ENCODE peak calls at places on chromosomes 12 and 14, in ten cellular contexts. M is endodermal cell; A is tibial nerve; I is mesendoderm; G is upper lobe of left lung; N is ovary; L is breast epithelium; Y is tibial artery; K is cardiac muscle cell; W is CD4-positive, alpha-beta memory T cell. R is an unnamed sample. For H3K4me1, the result is how much of the 10 kb centered on the place peaks cover.

GRCh38 chr12:29717540-29718100 is 66.1 kb downstream of the TMTC1 start:
- DNase-seq in M (no peak), A (no peak), I (no peak), G (no peak), N (no peak), L (no peak), Y (no peak), K (no peak), W (no peak), R (no peak)

GRCh38 chr14:52551205-52551604 is 1.1 kb downstream of the TXNDC16 start:
- DNase-seq in M (no peak), A (no peak), I (no peak), G (no peak), N (no peak), L (no peak), Y (no peak), K (no peak), W (no peak), R (no peak)

GRCh38 chr12:118164798-118165486 is 29.0 kb downstream of the PEBP1 start:
- DNase-seq in M (peak), A (no peak), I (peak), G (no peak), N (no peak), L (no peak), Y (no peak), K (peak), W (no peak), R (no peak)

GRCh38 chr14:100883789-100884101 is 19.8 kb downstream of the RTL1 start:
- DNase-seq in M (no peak), A (no peak), I (no peak), G (no peak), N (no peak), L (no peak), Y (peak), K (no peak), W (no peak), R (no peak)

GRCh38 chr12:52186135-52186840 is 5.5 kb downstream of the KRT80 start:
- DNase-seq in M (peak), A (no peak), I (peak), G (no peak), N (no peak), L (no peak), Y (no peak), K (no peak), W (no peak), R (no peak)

GRCh38 chr12:77609016-77609415 is 221.7 kb upstream of the NAV3 start:
- DNase-seq in M (no peak), A (no peak), I (no peak), G (no peak), N (no peak), L (no peak), Y (no peak), K (no peak), W (no peak), R (no peak)

GRCh38 chr14:100438678-100439592 is 115.8 kb downstream of the SLC25A47 start:
- DNase-seq in M (peak), A (no peak), I (no peak), G (no peak), N (no peak), L (no peak), Y (no peak), K (no peak), W (no peak), R (no peak)

GRCh38 chr14:96202441-96203094 is 2.1 kb upstream of the BDKRB2 start:
- DNase-seq in M (no peak), A (no peak), I (no peak), G (no peak), N (no peak), L (no peak), Y (no peak), K (no peak), W (no peak), R (no peak)

GRCh38 chr14:105711841-105712460 is 185.6 kb downstream of the TMEM121 start:
- DNase-seq in M (peak), A (no peak), I (no peak), G (peak), N (no peak), L (no peak), Y (no peak), K (no peak), W (no peak), R (no peak)

GRCh38 chr14:105709281-105710118 is 183.1 kb downstream of the TMEM121 start:
- DNase-seq in M (no peak), A (no peak), I (no peak), G (peak), N (no peak), L (no peak), Y (no peak), K (no peak), W (no peak), R (no peak)

GRCh38 chr14:105710119-105711057 is 184.0 kb downstream of the TMEM121 start:
- DNase-seq in M (peak), A (no peak), I (no peak), G (peak), N (no peak), L (no peak), Y (no peak), K (no peak), W (no peak), R (no peak)

DNA sequence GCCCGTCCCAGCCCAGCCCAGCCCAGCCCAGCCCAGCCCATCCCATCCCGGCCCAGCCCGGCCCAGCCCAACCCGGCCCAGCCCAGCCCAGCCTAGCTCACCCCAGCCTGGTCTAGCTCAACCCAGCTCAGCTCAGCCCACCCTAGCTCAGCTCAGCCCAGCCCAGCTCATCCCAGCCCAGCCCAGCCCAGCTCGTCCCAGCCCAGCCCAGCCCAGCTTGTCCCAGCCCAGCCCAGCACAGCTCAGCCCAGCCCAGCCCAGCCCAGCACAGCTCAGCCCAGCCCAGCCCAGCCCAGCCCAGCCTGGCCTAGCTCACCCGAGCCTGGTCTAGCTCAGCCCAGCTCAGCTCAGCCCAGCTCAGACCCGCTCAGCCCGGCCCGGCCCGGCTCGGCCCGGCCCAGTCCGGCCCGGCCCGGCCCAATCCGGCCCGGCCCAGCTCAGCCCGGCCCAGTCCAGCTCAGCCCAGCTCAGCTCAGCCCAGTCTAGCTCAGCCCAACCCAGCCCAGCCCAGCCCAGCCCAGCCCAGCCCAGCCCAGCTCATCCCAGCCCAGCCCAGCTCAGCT is 184.8 kb downstream of the TMEM121 start:
- DNase-seq in M (peak), A (no peak), I (no peak), G (peak), N (no peak), L (no peak), Y (no peak), K (no peak), W (no peak), R (no peak)
- H3K4me1 ChIP-seq in M (under half), A (under half), I (under half), G (under half), N (under half), L (under half), Y (under half), K (under half), W (under half), R (under half)

GRCh38 chr12:120544691-120545090 is 10.5 kb downstream of the RNF10 start:
- DNase-seq in M (no peak), A (no peak), I (no peak), G (no peak), N (no peak), L (no peak), Y (no peak), K (no peak), W (no peak), R (no peak)
- H3K4me1 ChIP-seq in M (under half), A (under half), I (under half), G (half or more), N (under half), L (under half), Y (under half), K (under half), W (half or more), R (half or more)

GRCh38 chr12:121776190-121777098 is 17.0 kb downstream of the RHOF start:
- DNase-seq in M (peak), A (peak), I (peak), G (peak), N (peak), L (peak), Y (peak), K (peak), W (peak), R (no peak)

GRCh38 chr12:121780429-121780828 is 13.1 kb downstream of the RHOF start:
- DNase-seq in M (no peak), A (no peak), I (no peak), G (no peak), N (no peak), L (no peak), Y (no peak), K (no peak), W (no peak), R (no peak)

GRCh38 chr12:121781751-121782615 is 11.5 kb downstream of the RHOF start:
- DNase-seq in M (peak), A (no peak), I (no peak), G (peak), N (no peak), L (no peak), Y (no peak), K (no peak), W (no peak), R (no peak)

GRCh38 chr12:121779422-121779895 is 14.0 kb downstream of the RHOF start:
- DNase-seq in M (peak), A (no peak), I (no peak), G (peak), N (no peak), L (no peak), Y (no peak), K (no peak), W (no peak), R (no peak)

DNA sequence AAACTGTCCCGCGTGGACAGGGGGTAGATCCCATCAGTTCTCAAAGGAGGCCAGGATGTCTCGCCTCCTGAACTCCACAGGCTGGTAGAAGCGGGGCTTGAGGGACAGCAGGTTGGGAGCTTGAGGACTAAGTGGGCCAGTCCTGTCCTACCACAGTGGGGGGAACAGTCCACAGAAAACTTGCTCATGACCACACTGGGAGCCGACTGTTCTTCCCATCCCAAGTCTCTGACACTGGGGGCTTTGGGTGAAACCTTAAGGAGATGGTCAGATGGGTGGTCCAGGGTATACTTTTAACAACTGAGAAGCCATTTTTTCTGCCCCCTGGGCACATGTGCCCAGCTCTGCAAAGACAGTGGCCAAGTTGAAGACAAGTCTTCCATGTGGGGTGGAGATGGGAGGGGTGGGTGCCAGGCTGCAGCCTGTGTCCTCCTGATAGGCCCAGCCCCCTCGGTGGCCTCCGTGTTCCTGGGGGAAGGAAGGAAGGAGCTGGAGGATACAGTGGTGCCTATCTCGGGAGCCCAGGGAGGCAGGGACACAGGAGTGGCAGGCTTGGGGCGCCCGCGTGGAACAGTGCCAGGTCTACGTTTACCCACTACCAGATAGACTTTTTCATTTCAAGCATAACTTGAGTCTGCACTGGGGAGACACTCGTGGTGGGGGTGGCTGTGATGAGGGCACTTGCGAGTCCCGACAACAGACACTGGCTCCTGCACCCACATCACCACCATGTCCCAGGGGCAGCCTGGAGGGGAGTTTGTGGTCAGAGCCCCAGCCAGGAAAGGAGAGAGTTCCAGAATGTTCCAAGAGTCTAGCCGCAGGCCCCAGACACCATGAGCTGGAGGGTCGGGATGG is 14.7 kb downstream of the RHOF start:
- DNase-seq in M (peak), A (no peak), I (no peak), G (peak), N (no peak), L (no peak), Y (no peak), K (no peak), W (no peak), R (no peak)
- H3K4me1 ChIP-seq in M (under half), A (under half), I (under half), G (under half), N (under half), L (under half), Y (under half), K (under half), W (under half), R (under half)

DNA sequence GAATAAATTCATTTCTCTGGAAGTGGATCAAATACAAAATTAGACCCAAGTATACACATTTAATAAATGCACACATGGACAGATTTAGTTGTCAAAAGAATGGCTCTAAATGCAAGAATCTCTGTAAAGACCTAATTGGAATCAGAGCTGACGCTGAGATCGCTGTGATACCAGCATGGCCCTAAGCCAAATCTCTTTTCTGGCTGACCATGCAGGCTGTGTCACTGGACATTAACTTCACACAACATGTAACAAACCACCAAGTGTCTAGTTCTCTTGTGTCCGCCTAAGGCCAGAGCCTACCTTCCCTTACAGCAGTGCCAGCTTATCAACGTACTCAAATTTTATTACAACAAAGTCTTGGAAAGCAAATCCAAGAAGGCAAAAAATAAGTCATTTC is 127.5 kb downstream of the MED13L start:
- DNase-seq in M (no peak), A (no peak), I (no peak), G (no peak), N (no peak), L (no peak), Y (no peak), K (no peak), W (no peak), R (no peak)
- H3K4me1 ChIP-seq in M (under half), A (under half), I (under half), G (under half), N (under half), L (under half), Y (under half), K (half or more), W (under half), R (half or more)

GRCh38 chr12:121765573-121765972 is 27.9 kb downstream of the RHOF start:
- DNase-seq in M (peak), A (no peak), I (peak), G (no peak), N (no peak), L (no peak), Y (no peak), K (no peak), W (no peak), R (no peak)
- H3K4me1 ChIP-seq in M (under half), A (under half), I (under half), G (under half), N (under half), L (under half), Y (under half), K (under half), W (under half), R (under half)

DNA sequence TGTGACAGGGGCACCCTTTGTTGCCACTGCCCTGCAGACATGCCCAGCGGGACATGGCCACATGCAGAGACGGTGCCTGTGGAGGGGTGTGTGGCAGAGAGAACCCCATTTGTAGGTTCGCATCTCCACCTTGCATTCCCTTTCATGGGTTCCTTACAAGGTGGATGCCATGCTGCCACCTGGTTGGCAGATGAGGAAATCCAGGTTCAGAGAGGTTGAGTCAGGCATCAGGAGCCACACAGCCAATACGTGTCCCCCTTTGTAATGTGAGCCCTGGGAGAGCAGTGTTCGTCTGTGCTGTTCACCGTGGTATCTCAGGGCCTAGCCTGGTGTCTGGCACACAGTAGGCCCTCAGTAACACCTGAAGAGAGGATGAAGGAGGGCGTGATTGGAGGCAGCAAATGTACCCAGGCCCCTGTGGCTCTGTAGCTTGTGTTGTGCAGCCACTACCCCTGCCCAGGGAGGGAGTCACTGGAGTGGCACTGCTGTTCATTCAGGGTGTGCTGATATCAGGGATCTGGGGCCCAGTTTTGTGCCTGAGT is 9.1 kb downstream of the SH2B3 start:
- DNase-seq in M (no peak), A (no peak), I (no peak), G (no peak), N (no peak), L (no peak), Y (no peak), K (no peak), W (no peak), R (no peak)
- H3K4me1 ChIP-seq in M (under half), A (under half), I (under half), G (under half), N (under half), L (under half), Y (under half), K (under half), W (half or more), R (under half)

DNA sequence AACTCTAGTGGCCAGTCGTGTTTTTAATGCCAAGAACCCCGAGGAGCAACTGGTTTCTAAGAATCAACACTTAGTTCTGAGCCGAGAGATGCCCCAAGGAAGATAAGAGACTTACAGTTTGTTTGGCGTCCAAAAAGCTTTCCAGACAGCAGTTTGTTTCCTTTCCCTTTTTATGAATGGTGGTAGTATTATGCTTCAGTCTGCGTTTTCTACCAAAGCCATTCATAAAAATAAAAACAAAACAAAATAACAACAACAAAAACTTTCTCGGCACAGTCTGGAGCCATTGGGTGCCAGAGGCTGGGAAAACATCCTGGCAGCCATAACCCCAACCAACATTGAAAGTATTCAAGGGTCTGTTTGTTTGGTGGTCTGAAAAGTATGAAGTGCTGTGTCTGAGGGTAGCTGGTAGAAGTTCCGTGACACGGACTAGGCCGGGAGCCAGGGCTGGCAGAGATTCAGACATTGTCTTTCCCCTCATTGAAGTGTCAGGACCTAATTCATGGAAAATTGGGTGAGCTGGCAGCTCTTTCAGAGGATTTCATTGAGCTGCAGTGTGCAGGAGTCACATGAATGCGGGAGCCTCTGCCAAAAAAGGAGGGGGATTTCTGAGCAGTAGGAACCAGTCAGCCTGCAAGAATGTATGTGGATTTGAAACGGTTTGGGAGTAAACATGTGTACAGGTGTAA is 124.2 kb downstream of the HMGA2 start:
- DNase-seq in M (no peak), A (peak), I (no peak), G (no peak), N (peak), L (peak), Y (peak), K (no peak), W (no peak), R (no peak)
- H3K4me1 ChIP-seq in M (under half), A (under half), I (under half), G (under half), N (under half), L (under half), Y (under half), K (under half), W (under half), R (under half)

DNA sequence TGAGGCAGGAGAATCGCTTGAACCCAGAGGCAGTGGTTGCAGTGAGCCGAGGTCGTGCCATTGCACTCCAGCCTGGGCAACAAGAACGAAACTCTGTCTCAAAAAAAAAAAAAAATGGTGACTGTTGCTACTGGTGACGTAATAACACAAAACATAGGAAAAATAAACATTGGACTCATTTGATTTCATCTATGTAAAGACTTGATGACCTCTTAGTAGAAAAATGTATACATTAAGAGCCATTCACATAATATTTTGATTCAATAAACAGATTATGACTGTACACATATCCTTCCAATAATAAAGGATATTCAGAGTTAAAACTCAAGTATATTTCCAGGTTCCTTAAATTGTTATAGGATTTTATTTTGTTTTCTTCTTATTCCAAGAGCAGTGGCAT is 65.7 kb upstream of the AEBP2 start:
- DNase-seq in M (no peak), A (no peak), I (no peak), G (no peak), N (no peak), L (no peak), Y (no peak), K (no peak), W (no peak), R (no peak)
- H3K4me1 ChIP-seq in M (under half), A (under half), I (under half), G (under half), N (under half), L (under half), Y (under half), K (under half), W (under half), R (under half)